ENCODE peak calls at places on chromosomes 16 and 17, in eight cellular contexts. One of them, this sample, is unnamed. For H3K4me1, the result is how much of the 10 kb centered on the place peaks cover.

GRCh38 chr17:44898768-44899073 is 524 bp downstream of the EFTUD2 start:
- DNase-seq in adrenal gland: no peak
- DNase-seq in tibial nerve: no peak
- DNase-seq in prostate gland: no peak
- DNase-seq in mammary epithelial cell: no peak
- DNase-seq in PC-9: peak
- DNase-seq in lower lobe of right lung: peak
- DNase-seq in right lobe of liver: no peak
- DNase-seq in this sample: no peak

GRCh38 chr16:73053379-73054130 is 5.6 kb upstream of the ZFHX3 start:
- DNase-seq in adrenal gland: no peak
- DNase-seq in tibial nerve: no peak
- DNase-seq in prostate gland: no peak
- DNase-seq in mammary epithelial cell: peak
- DNase-seq in PC-9: peak
- DNase-seq in lower lobe of right lung: no peak
- DNase-seq in right lobe of liver: no peak
- DNase-seq in this sample: no peak

GRCh38 chr17:17114592-17115225 is 72.5 kb downstream of the MPRIP start:
- DNase-seq in adrenal gland: no peak
- DNase-seq in tibial nerve: no peak
- DNase-seq in prostate gland: no peak
- DNase-seq in mammary epithelial cell: no peak
- DNase-seq in PC-9: no peak
- DNase-seq in lower lobe of right lung: no peak
- DNase-seq in right lobe of liver: no peak
- DNase-seq in this sample: no peak

GRCh38 chr16:84823484-84823883 is 3.7 kb downstream of the CRISPLD2 start:
- DNase-seq in adrenal gland: no peak
- DNase-seq in tibial nerve: no peak
- DNase-seq in prostate gland: no peak
- DNase-seq in mammary epithelial cell: no peak
- DNase-seq in PC-9: no peak
- DNase-seq in lower lobe of right lung: no peak
- DNase-seq in right lobe of liver: no peak
- DNase-seq in this sample: no peak

GRCh38 chr17:82863941-82864720 is 24.3 kb upstream of the ZNF750 start:
- DNase-seq in adrenal gland: peak
- DNase-seq in tibial nerve: no peak
- DNase-seq in prostate gland: no peak
- DNase-seq in mammary epithelial cell: peak
- DNase-seq in PC-9: peak
- DNase-seq in lower lobe of right lung: no peak
- DNase-seq in right lobe of liver: peak
- DNase-seq in this sample: peak

GRCh38 chr17:53722407-53722806 is 100.3 kb upstream of the KIF2B start:
- DNase-seq in adrenal gland: no peak
- DNase-seq in tibial nerve: no peak
- DNase-seq in prostate gland: no peak
- DNase-seq in mammary epithelial cell: peak
- DNase-seq in PC-9: no peak
- DNase-seq in lower lobe of right lung: no peak
- DNase-seq in right lobe of liver: no peak
- DNase-seq in this sample: no peak

GRCh38 chr17:17888821-17889220 is 52.0 kb upstream of the SREBF1 start:
- DNase-seq in adrenal gland: no peak
- DNase-seq in tibial nerve: no peak
- DNase-seq in prostate gland: no peak
- DNase-seq in mammary epithelial cell: no peak
- DNase-seq in PC-9: no peak
- DNase-seq in lower lobe of right lung: no peak
- DNase-seq in right lobe of liver: no peak
- DNase-seq in this sample: no peak

GRCh38 chr17:38958326-38958725 is 8.9 kb downstream of the FBXO47 start:
- DNase-seq in adrenal gland: no peak
- DNase-seq in tibial nerve: no peak
- DNase-seq in prostate gland: no peak
- DNase-seq in mammary epithelial cell: no peak
- DNase-seq in PC-9: peak
- DNase-seq in lower lobe of right lung: no peak
- DNase-seq in right lobe of liver: no peak
- DNase-seq in this sample: no peak

GRCh38 chr16:87802670-87803069 is 36.9 kb upstream of the KLHDC4 start:
- DNase-seq in adrenal gland: no peak
- DNase-seq in tibial nerve: no peak
- DNase-seq in prostate gland: no peak
- DNase-seq in mammary epithelial cell: no peak
- DNase-seq in PC-9: no peak
- DNase-seq in lower lobe of right lung: no peak
- DNase-seq in right lobe of liver: no peak
- DNase-seq in this sample: no peak

GRCh38 chr17:78787444-78787843 is 5.4 kb upstream of the CYTH1 start:
- DNase-seq in adrenal gland: no peak
- DNase-seq in tibial nerve: no peak
- DNase-seq in prostate gland: no peak
- DNase-seq in mammary epithelial cell: peak
- DNase-seq in PC-9: no peak
- DNase-seq in lower lobe of right lung: no peak
- DNase-seq in right lobe of liver: no peak
- DNase-seq in this sample: peak

GRCh38 chr17:47810200-47810821 is 11.3 kb downstream of the OSBPL7 start:
- DNase-seq in adrenal gland: peak
- DNase-seq in tibial nerve: no peak
- DNase-seq in prostate gland: no peak
- DNase-seq in mammary epithelial cell: peak
- DNase-seq in PC-9: peak
- DNase-seq in lower lobe of right lung: peak
- DNase-seq in right lobe of liver: no peak
- DNase-seq in this sample: no peak

GRCh38 chr17:82031303-82031884 is at the start of gene RAC3:
- DNase-seq in adrenal gland: no peak
- DNase-seq in tibial nerve: no peak
- DNase-seq in prostate gland: no peak
- DNase-seq in mammary epithelial cell: no peak
- DNase-seq in PC-9: no peak
- DNase-seq in lower lobe of right lung: no peak
- DNase-seq in right lobe of liver: no peak
- DNase-seq in this sample: no peak

GRCh38 chr16:51071326-51071725 is 79.7 kb downstream of the SALL1 start:
- DNase-seq in adrenal gland: no peak
- DNase-seq in tibial nerve: no peak
- DNase-seq in prostate gland: no peak
- DNase-seq in mammary epithelial cell: no peak
- DNase-seq in PC-9: no peak
- DNase-seq in lower lobe of right lung: no peak
- DNase-seq in right lobe of liver: no peak
- DNase-seq in this sample: no peak

GRCh38 chr16:20792216-20792615 is 14.1 kb downstream of the ERI2 start:
- DNase-seq in adrenal gland: no peak
- DNase-seq in tibial nerve: no peak
- DNase-seq in prostate gland: no peak
- DNase-seq in mammary epithelial cell: no peak
- DNase-seq in PC-9: no peak
- DNase-seq in lower lobe of right lung: no peak
- DNase-seq in right lobe of liver: no peak
- DNase-seq in this sample: no peak

GRCh38 chr16:2856061-2856670 is 1.8 kb downstream of the PRSS22 start:
- DNase-seq in adrenal gland: no peak
- DNase-seq in tibial nerve: no peak
- DNase-seq in prostate gland: no peak
- DNase-seq in mammary epithelial cell: peak
- DNase-seq in PC-9: peak
- DNase-seq in lower lobe of right lung: no peak
- DNase-seq in right lobe of liver: no peak
- DNase-seq in this sample: no peak

GRCh38 chr17:28488154-28488883 is 14.9 kb downstream of the SLC13A2 start:
- DNase-seq in adrenal gland: no peak
- DNase-seq in tibial nerve: no peak
- DNase-seq in prostate gland: no peak
- DNase-seq in mammary epithelial cell: no peak
- DNase-seq in PC-9: no peak
- DNase-seq in lower lobe of right lung: no peak
- DNase-seq in right lobe of liver: no peak
- DNase-seq in this sample: no peak

GRCh38 chr17:74832421-74832820 is 27.3 kb downstream of the GRIN2C start:
- DNase-seq in adrenal gland: no peak
- DNase-seq in tibial nerve: no peak
- DNase-seq in prostate gland: no peak
- DNase-seq in mammary epithelial cell: no peak
- DNase-seq in PC-9: no peak
- DNase-seq in lower lobe of right lung: no peak
- DNase-seq in right lobe of liver: no peak
- DNase-seq in this sample: no peak

GRCh38 chr17:34862384-34862783 is 98.9 kb downstream of the CCT6B start:
- DNase-seq in adrenal gland: no peak
- DNase-seq in tibial nerve: no peak
- DNase-seq in prostate gland: no peak
- DNase-seq in mammary epithelial cell: no peak
- DNase-seq in PC-9: no peak
- DNase-seq in lower lobe of right lung: no peak
- DNase-seq in right lobe of liver: no peak
- DNase-seq in this sample: no peak

GRCh38 chr16:72963921-72964320 is 84.0 kb downstream of the ZFHX3 start:
- DNase-seq in adrenal gland: no peak
- DNase-seq in tibial nerve: no peak
- DNase-seq in prostate gland: no peak
- DNase-seq in mammary epithelial cell: no peak
- DNase-seq in PC-9: no peak
- DNase-seq in lower lobe of right lung: no peak
- DNase-seq in right lobe of liver: no peak
- DNase-seq in this sample: no peak

GRCh38 chr17:48997103-48997826 is at the start of gene IGF2BP1:
- DNase-seq in adrenal gland: no peak
- DNase-seq in tibial nerve: no peak
- DNase-seq in prostate gland: no peak
- DNase-seq in mammary epithelial cell: no peak
- DNase-seq in PC-9: no peak
- DNase-seq in lower lobe of right lung: no peak
- DNase-seq in right lobe of liver: no peak
- DNase-seq in this sample: no peak

GRCh38 chr16:26795184-26795583 is 271.5 kb upstream of the C16orf82 start:
- DNase-seq in adrenal gland: no peak
- DNase-seq in tibial nerve: no peak
- DNase-seq in prostate gland: no peak
- DNase-seq in mammary epithelial cell: no peak
- DNase-seq in PC-9: no peak
- DNase-seq in lower lobe of right lung: no peak
- DNase-seq in right lobe of liver: no peak
- DNase-seq in this sample: no peak

GRCh38 chr16:11030990-11031510 is 86.7 kb downstream of the CLEC16A start:
- DNase-seq in adrenal gland: peak
- DNase-seq in tibial nerve: no peak
- DNase-seq in prostate gland: no peak
- DNase-seq in mammary epithelial cell: no peak
- DNase-seq in PC-9: no peak
- DNase-seq in lower lobe of right lung: no peak
- DNase-seq in right lobe of liver: no peak
- DNase-seq in this sample: no peak

GRCh38 chr16:17328971-17329370 is 141.8 kb downstream of the XYLT1 start:
- DNase-seq in adrenal gland: no peak
- DNase-seq in tibial nerve: peak
- DNase-seq in prostate gland: peak
- DNase-seq in mammary epithelial cell: no peak
- DNase-seq in PC-9: no peak
- DNase-seq in lower lobe of right lung: no peak
- DNase-seq in right lobe of liver: no peak
- DNase-seq in this sample: no peak

GRCh38 chr16:8941718-8942344 is 21.9 kb downstream of the USP7 start:
- DNase-seq in adrenal gland: peak
- DNase-seq in tibial nerve: no peak
- DNase-seq in prostate gland: no peak
- DNase-seq in mammary epithelial cell: no peak
- DNase-seq in PC-9: no peak
- DNase-seq in lower lobe of right lung: no peak
- DNase-seq in right lobe of liver: peak
- DNase-seq in this sample: no peak
- H3K27ac ChIP-seq in adrenal gland: no peak
- H3K27ac ChIP-seq in tibial nerve: no peak
- H3K27ac ChIP-seq in prostate gland: no peak
- H3K27ac ChIP-seq in mammary epithelial cell: no peak
- H3K27ac ChIP-seq in PC-9: no peak
- H3K27ac ChIP-seq in lower lobe of right lung: no peak
- H3K27ac ChIP-seq in right lobe of liver: no peak
- H3K27ac ChIP-seq in this sample: no peak

GRCh38 chr16:6957676-6958075 is 375.0 kb upstream of the RBFOX1 start:
- DNase-seq in adrenal gland: no peak
- DNase-seq in tibial nerve: no peak
- DNase-seq in prostate gland: no peak
- DNase-seq in mammary epithelial cell: no peak
- DNase-seq in PC-9: no peak
- DNase-seq in lower lobe of right lung: no peak
- DNase-seq in right lobe of liver: no peak
- DNase-seq in this sample: no peak
- H3K4me1 ChIP-seq in adrenal gland: under half
- H3K4me1 ChIP-seq in tibial nerve: under half
- H3K4me1 ChIP-seq in prostate gland: under half
- H3K4me1 ChIP-seq in mammary epithelial cell: under half
- H3K4me1 ChIP-seq in PC-9: under half
- H3K4me1 ChIP-seq in lower lobe of right lung: under half
- H3K4me1 ChIP-seq in right lobe of liver: under half
- H3K4me1 ChIP-seq in this sample: under half

GRCh38 chr17:10117085-10117484 is 81.3 kb downstream of the GAS7 start:
- DNase-seq in adrenal gland: no peak
- DNase-seq in tibial nerve: no peak
- DNase-seq in prostate gland: no peak
- DNase-seq in mammary epithelial cell: no peak
- DNase-seq in PC-9: no peak
- DNase-seq in lower lobe of right lung: no peak
- DNase-seq in right lobe of liver: no peak
- DNase-seq in this sample: no peak

GRCh38 chr17:10119203-10120112 is 78.9 kb downstream of the GAS7 start:
- DNase-seq in adrenal gland: no peak
- DNase-seq in tibial nerve: no peak
- DNase-seq in prostate gland: peak
- DNase-seq in mammary epithelial cell: peak
- DNase-seq in PC-9: peak
- DNase-seq in lower lobe of right lung: peak
- DNase-seq in right lobe of liver: peak
- DNase-seq in this sample: peak

GRCh38 chr17:10117581-10118001 is 80.8 kb downstream of the GAS7 start:
- DNase-seq in adrenal gland: peak
- DNase-seq in tibial nerve: no peak
- DNase-seq in prostate gland: no peak
- DNase-seq in mammary epithelial cell: no peak
- DNase-seq in PC-9: no peak
- DNase-seq in lower lobe of right lung: peak
- DNase-seq in right lobe of liver: no peak
- DNase-seq in this sample: no peak

GRCh38 chr17:10120113-10120485 is 78.3 kb downstream of the GAS7 start:
- DNase-seq in adrenal gland: no peak
- DNase-seq in tibial nerve: no peak
- DNase-seq in prostate gland: no peak
- DNase-seq in mammary epithelial cell: no peak
- DNase-seq in PC-9: no peak
- DNase-seq in lower lobe of right lung: no peak
- DNase-seq in right lobe of liver: no peak
- DNase-seq in this sample: no peak

GRCh38 chr17:10118788-10119130 is 79.6 kb downstream of the GAS7 start:
- DNase-seq in adrenal gland: no peak
- DNase-seq in tibial nerve: no peak
- DNase-seq in prostate gland: no peak
- DNase-seq in mammary epithelial cell: no peak
- DNase-seq in PC-9: no peak
- DNase-seq in lower lobe of right lung: no peak
- DNase-seq in right lobe of liver: no peak
- DNase-seq in this sample: no peak
- TF ChIP-seq CTCF in adrenal gland: no peak
- TF ChIP-seq CTCF in tibial nerve: no peak
- TF ChIP-seq CTCF in prostate gland: no peak
- TF ChIP-seq CTCF in mammary epithelial cell: no peak
- TF ChIP-seq CTCF in PC-9: no peak
- TF ChIP-seq CTCF in lower lobe of right lung: no peak
- TF ChIP-seq CTCF in right lobe of liver: no peak
- TF ChIP-seq CTCF in this sample: no peak

GRCh38 chr17:80857721-80858171 is 133.9 kb upstream of the CHMP6 start:
- DNase-seq in adrenal gland: no peak
- DNase-seq in tibial nerve: no peak
- DNase-seq in prostate gland: no peak
- DNase-seq in mammary epithelial cell: no peak
- DNase-seq in PC-9: no peak
- DNase-seq in lower lobe of right lung: no peak
- DNase-seq in right lobe of liver: no peak
- DNase-seq in this sample: peak
- H3K27ac ChIP-seq in adrenal gland: no peak
- H3K27ac ChIP-seq in tibial nerve: no peak
- H3K27ac ChIP-seq in prostate gland: no peak
- H3K27ac ChIP-seq in mammary epithelial cell: peak
- H3K27ac ChIP-seq in PC-9: no peak
- H3K27ac ChIP-seq in lower lobe of right lung: no peak
- H3K27ac ChIP-seq in right lobe of liver: no peak
- H3K27ac ChIP-seq in this sample: peak

This sample was measured in gastrocnemius medialis.